ENCODE peak calls at places on chromosomes 7 and 10, in seven cellular contexts. Q, V, C, G, N, U and X are unnamed samples.
A peak's percentile ranks its signal among the peaks of the same experiment; 100 is the strongest.

GRCh38 chr10:49568235-49568634 is 29.3 kb upstream of the ERCC6 start:
- DNase-seq in Q (no peak), V (no peak), C (peak; percentile 40), G (no peak), N (no peak), U (no peak), X (no peak)

GRCh38 chr10:121873236-121873635 is 54.6 kb downstream of the ATE1 start:
- DNase-seq in Q (no peak), V (no peak), C (no peak), G (no peak), N (no peak), U (no peak), X (no peak)

GRCh38 chr10:46549171-46550075 is 7.0 kb downstream of the GPRIN2 start:
- DNase-seq in Q (peak; percentile 33), V (peak; percentile 71), C (no peak), G (no peak), N (no peak), U (no peak), X (no peak)

GRCh38 chr7:133265821-133266220 is 12.9 kb downstream of the EXOC4 start:
- DNase-seq in Q (no peak), V (no peak), C (no peak), G (no peak), N (no peak), U (no peak), X (no peak)

GRCh38 chr7:83468251-83468739 is 180.6 kb downstream of the SEMA3E start:
- DNase-seq in Q (no peak), V (peak; percentile 69), C (peak; percentile 99), G (no peak), N (peak; percentile 74), U (no peak), X (peak; percentile 8)

GRCh38 chr10:35340975-35341374 is 4.7 kb downstream of the CCNY start:
- DNase-seq in Q (no peak), V (no peak), C (peak; percentile 46), G (no peak), N (peak; percentile 7), U (no peak), X (no peak)

GRCh38 chr7:154848464-154848863 is 154.5 kb downstream of the PAXIP1 start:
- DNase-seq in Q (no peak), V (no peak), C (no peak), G (no peak), N (no peak), U (no peak), X (no peak)

GRCh38 chr10:4914213-4914850 is 48.9 kb upstream of the AKR1C1 start:
- DNase-seq in Q (no peak), V (no peak), C (no peak), G (no peak), N (no peak), U (no peak), X (no peak)

GRCh38 chr10:124755581-124755980 is 11.4 kb upstream of the FAM53B start:
- DNase-seq in Q (no peak), V (no peak), C (no peak), G (no peak), N (no peak), U (no peak), X (no peak)

GRCh38 chr10:128851281-128851680 is 615.8 kb upstream of the MGMT start:
- DNase-seq in Q (no peak), V (no peak), C (no peak), G (no peak), N (no peak), U (no peak), X (no peak)

GRCh38 chr10:130138479-130138866 is 2.3 kb downstream of the GLRX3 start:
- DNase-seq in Q (no peak), V (no peak), C (peak; percentile 84), G (no peak), N (no peak), U (no peak), X (no peak)

GRCh38 chr10:62348029-62348428 is 26.1 kb upstream of the ZNF365 start:
- DNase-seq in Q (no peak), V (no peak), C (peak; percentile 49), G (no peak), N (no peak), U (no peak), X (no peak)

GRCh38 chr10:72171175-72171630 is 44.6 kb upstream of the ANAPC16 start:
- DNase-seq in Q (no peak), V (no peak), C (peak; percentile 93), G (no peak), N (no peak), U (no peak), X (no peak)

GRCh38 chr10:127040756-127041155 is 135.5 kb downstream of the DOCK1 start:
- DNase-seq in Q (no peak), V (no peak), C (peak; percentile 38), G (no peak), N (no peak), U (no peak), X (no peak)

GRCh38 chr7:21352540-21353387 is 75.1 kb upstream of the SP4 start:
- DNase-seq in Q (no peak), V (no peak), C (no peak), G (peak; percentile 41), N (no peak), U (no peak), X (no peak)

GRCh38 chr10:17768957-17769356 is 17.0 kb downstream of the TMEM236 start:
- DNase-seq in Q (no peak), V (no peak), C (no peak), G (no peak), N (no peak), U (no peak), X (no peak)

GRCh38 chr7:128974241-128974934 is 36.7 kb downstream of the IRF5 start:
- DNase-seq in Q (no peak), V (no peak), C (peak; percentile 38), G (no peak), N (no peak), U (no peak), X (no peak)

GRCh38 chr10:12884851-12885250 is 116.7 kb downstream of the CCDC3 start:
- DNase-seq in Q (no peak), V (no peak), C (no peak), G (no peak), N (no peak), U (no peak), X (no peak)

GRCh38 chr7:148303295-148304013 is 287.1 kb upstream of the C7orf33 start:
- DNase-seq in Q (no peak), V (no peak), C (peak; percentile 83), G (no peak), N (no peak), U (peak; percentile 70), X (no peak)

GRCh38 chr10:7085147-7085912 is 325.5 kb downstream of the SFMBT2 start:
- DNase-seq in Q (no peak), V (no peak), C (no peak), G (no peak), N (peak; percentile 8), U (no peak), X (no peak)

DNA sequence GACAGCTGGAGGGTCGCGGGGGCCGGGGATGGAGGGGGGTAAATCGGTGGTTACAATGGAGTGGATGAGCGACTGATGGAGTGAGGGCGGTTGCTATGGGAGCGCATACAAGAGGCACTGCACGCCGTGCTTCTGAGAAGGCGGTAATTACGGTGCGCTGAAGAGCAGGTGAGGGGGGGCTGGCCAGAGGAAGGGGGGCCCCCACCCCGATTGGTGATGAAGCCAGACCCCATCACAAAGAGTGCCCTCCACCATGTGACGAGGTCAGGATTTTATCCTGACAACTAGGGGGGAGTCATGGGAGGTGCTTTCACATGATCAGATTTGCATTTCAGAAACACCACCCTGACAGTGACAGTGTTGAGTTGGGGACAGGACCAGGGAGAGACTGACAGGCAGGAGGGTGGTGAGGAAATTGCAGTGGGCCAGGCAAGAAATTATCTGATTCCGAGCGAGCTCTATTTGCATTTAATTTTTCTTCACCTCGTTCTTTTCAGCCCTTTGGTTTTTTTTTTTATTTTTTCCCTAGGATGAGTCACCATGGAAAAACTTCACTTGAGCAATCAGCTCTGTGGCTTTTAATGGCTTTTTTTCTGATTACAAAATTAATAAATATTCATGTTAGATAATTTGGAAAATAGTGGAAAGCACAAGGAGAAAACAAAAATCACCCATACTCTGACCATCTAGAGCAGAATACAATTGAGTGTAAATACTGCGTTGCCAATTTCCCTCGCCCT is 7.9 kb downstream of the CPA5 start:
- DNase-seq in Q (no peak), V (no peak), C (peak; percentile 55), G (no peak), N (no peak), U (peak; percentile 27), X (no peak)
- H3K4me3 ChIP-seq in Q (no peak overlapping the region), V (no peak overlapping the region), C (no peak overlapping the region), G (no peak overlapping the region), N (no peak overlapping the region), U (no peak overlapping the region), X (no peak overlapping the region)

GRCh38 chr10:78973901-78974408 is 94.8 kb upstream of the ZMIZ1 start:
- DNase-seq in Q (peak; percentile 48), V (peak; percentile 86), C (peak; percentile 100), G (no peak), N (peak; percentile 73), U (peak; percentile 80), X (peak; percentile 43)

GRCh38 chr10:78972160-78972946 is 96.4 kb upstream of the ZMIZ1 start:
- DNase-seq in Q (no peak), V (peak; percentile 78), C (peak; percentile 83), G (no peak), N (peak; percentile 12), U (peak; percentile 75), X (no peak)

GRCh38 chr10:78972947-78973900 is 95.5 kb upstream of the ZMIZ1 start:
- DNase-seq in Q (peak; percentile 82), V (peak; percentile 89), C (peak; percentile 100), G (peak; percentile 69), N (peak; percentile 82), U (peak; percentile 66), X (peak; percentile 83)

GRCh38 chr10:78976825-78977760 is 91.7 kb upstream of the ZMIZ1 start:
- DNase-seq in Q (no peak), V (no peak), C (no peak), G (no peak), N (no peak), U (peak; percentile 41), X (no peak)

GRCh38 chr10:78974409-78975317 is 94.1 kb upstream of the ZMIZ1 start:
- DNase-seq in Q (peak; percentile 79), V (peak; percentile 76), C (peak; percentile 95), G (peak; percentile 46), N (peak; percentile 50), U (peak; percentile 63), X (peak; percentile 28)
- H3K4me3 ChIP-seq in Q (peak overlapping the region; percentile 47), V (peak overlapping the region; percentile 51), C (peak overlapping the region; percentile 53), G (peak overlapping the region; percentile 52), N (no peak overlapping the region), U (peak overlapping the region; percentile 50), X (peak overlapping the region; percentile 55)

DNA sequence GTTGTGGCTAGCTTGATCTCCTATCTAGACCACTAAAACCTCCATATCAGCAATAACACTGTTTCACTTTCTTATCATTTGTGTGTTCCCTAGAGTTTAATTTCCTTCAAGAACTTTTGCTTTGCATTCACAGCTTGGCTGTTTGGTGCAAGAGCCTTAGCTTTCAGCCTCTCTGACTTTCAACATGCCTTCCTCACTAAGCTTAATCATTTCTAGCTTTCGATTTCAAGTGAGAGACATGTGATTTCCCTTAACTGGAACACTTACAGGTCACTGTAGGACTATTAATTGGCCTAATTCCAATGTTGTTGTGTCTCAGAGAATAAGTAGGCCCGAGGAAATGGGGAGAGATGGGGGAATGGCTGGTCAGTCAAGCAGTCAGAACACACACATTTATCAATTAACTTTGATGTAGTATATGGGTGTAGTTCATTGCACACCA is 10.6 kb upstream of the BPGM start:
- DNase-seq in Q (no peak), V (no peak), C (no peak), G (no peak), N (no peak), U (no peak), X (no peak)
- H3K4me3 ChIP-seq in Q (no peak overlapping the region), V (no peak overlapping the region), C (no peak overlapping the region), G (no peak overlapping the region), N (no peak overlapping the region), U (no peak overlapping the region), X (no peak overlapping the region)

GRCh38 chr7:7761340-7761973 is 43.0 kb upstream of the RPA3 start:
- DNase-seq in Q (no peak), V (no peak), C (peak; percentile 73), G (peak; percentile 51), N (no peak), U (no peak), X (peak; percentile 55)
- H3K4me3 ChIP-seq in Q (peak overlapping the region; percentile 75), V (peak overlapping the region; percentile 50), C (peak overlapping the region; percentile 68), G (peak overlapping the region; percentile 59), N (no peak overlapping the region), U (no peak overlapping the region), X (no peak overlapping the region)